ENCODE peak calls at places on chromosomes 6 and 20, in four cellular contexts. One of them, this sample, is unnamed.

GRCh38 chr20:25223179-25223661 is 24.7 kb upstream of the PYGB start:
- DNase-seq in HL-60: no peak
- DNase-seq in GM12891: no peak
- DNase-seq in K562: peak; percentile 39
- DNase-seq in this sample: no peak

GRCh38 chr20:31870703-31871601 is 518 bp downstream of the TTLL9 start:
- DNase-seq in HL-60: no peak
- DNase-seq in GM12891: no peak
- DNase-seq in K562: no peak
- DNase-seq in this sample: no peak

GRCh38 chr6:138569554-138569953 is 70.3 kb upstream of the NHSL1 start:
- DNase-seq in HL-60: no peak
- DNase-seq in GM12891: no peak
- DNase-seq in K562: no peak
- DNase-seq in this sample: no peak

GRCh38 chr6:139779988-139780774 is 405.7 kb upstream of the CITED2 start:
- DNase-seq in HL-60: no peak
- DNase-seq in GM12891: no peak
- DNase-seq in K562: no peak
- DNase-seq in this sample: no peak

GRCh38 chr6:75492769-75493168 is 831 bp downstream of the FILIP1 start:
- DNase-seq in HL-60: no peak
- DNase-seq in GM12891: no peak
- DNase-seq in K562: no peak
- DNase-seq in this sample: peak; percentile 61

GRCh38 chr20:13325033-13325432 is 104.0 kb downstream of the ISM1 start:
- DNase-seq in HL-60: no peak
- DNase-seq in GM12891: no peak
- DNase-seq in K562: peak; percentile 11
- DNase-seq in this sample: no peak

GRCh38 chr20:11553603-11554002 is 364.1 kb upstream of the BTBD3 start:
- DNase-seq in HL-60: peak; percentile 5
- DNase-seq in GM12891: no peak
- DNase-seq in K562: no peak
- DNase-seq in this sample: no peak

GRCh38 chr6:170584954-170585498 is 589 bp upstream of the PDCD2 start:
- DNase-seq in HL-60: no peak
- DNase-seq in GM12891: no peak
- DNase-seq in K562: no peak
- DNase-seq in this sample: no peak

GRCh38 chr6:24139639-24140038 is 13.6 kb downstream of the NRSN1 start:
- DNase-seq in HL-60: no peak
- DNase-seq in GM12891: no peak
- DNase-seq in K562: no peak
- DNase-seq in this sample: no peak

GRCh38 chr20:17844133-17844429 is 124.5 kb downstream of the SNX5 start:
- DNase-seq in HL-60: no peak
- DNase-seq in GM12891: no peak
- DNase-seq in K562: no peak
- DNase-seq in this sample: no peak

GRCh38 chr6:122381494-122382083 is 17.9 kb upstream of the HSF2 start:
- DNase-seq in HL-60: peak; percentile 57
- DNase-seq in GM12891: peak; percentile 15
- DNase-seq in K562: peak; percentile 60
- DNase-seq in this sample: peak; percentile 7

GRCh38 chr20:49104365-49104648 is 58.2 kb downstream of the CSE1L start:
- DNase-seq in HL-60: no peak
- DNase-seq in GM12891: no peak
- DNase-seq in K562: no peak
- DNase-seq in this sample: no peak

GRCh38 chr6:90249458-90249857 is 47.2 kb downstream of the BACH2 start:
- DNase-seq in HL-60: no peak
- DNase-seq in GM12891: no peak
- DNase-seq in K562: no peak
- DNase-seq in this sample: no peak

GRCh38 chr6:98769546-98769945 is 64.8 kb upstream of the POU3F2 start:
- DNase-seq in HL-60: peak; percentile 7
- DNase-seq in GM12891: no peak
- DNase-seq in K562: peak; percentile 19
- DNase-seq in this sample: no peak

GRCh38 chr20:14444106-14444505 is 106.7 kb upstream of the FLRT3 start:
- DNase-seq in HL-60: peak; percentile 75
- DNase-seq in GM12891: no peak
- DNase-seq in K562: no peak
- DNase-seq in this sample: no peak

GRCh38 chr20:44552950-44553908 is 29.1 kb upstream of the PKIG start:
- DNase-seq in HL-60: no peak
- DNase-seq in GM12891: no peak
- DNase-seq in K562: no peak
- DNase-seq in this sample: no peak

GRCh38 chr6:150638765-150639164 is 39.1 kb downstream of the PLEKHG1 start:
- DNase-seq in HL-60: no peak
- DNase-seq in GM12891: no peak
- DNase-seq in K562: no peak
- DNase-seq in this sample: no peak

GRCh38 chr6:68559716-68560115 is 75.4 kb upstream of the ADGRB3 start:
- DNase-seq in HL-60: no peak
- DNase-seq in GM12891: no peak
- DNase-seq in K562: no peak
- DNase-seq in this sample: no peak

DNA sequence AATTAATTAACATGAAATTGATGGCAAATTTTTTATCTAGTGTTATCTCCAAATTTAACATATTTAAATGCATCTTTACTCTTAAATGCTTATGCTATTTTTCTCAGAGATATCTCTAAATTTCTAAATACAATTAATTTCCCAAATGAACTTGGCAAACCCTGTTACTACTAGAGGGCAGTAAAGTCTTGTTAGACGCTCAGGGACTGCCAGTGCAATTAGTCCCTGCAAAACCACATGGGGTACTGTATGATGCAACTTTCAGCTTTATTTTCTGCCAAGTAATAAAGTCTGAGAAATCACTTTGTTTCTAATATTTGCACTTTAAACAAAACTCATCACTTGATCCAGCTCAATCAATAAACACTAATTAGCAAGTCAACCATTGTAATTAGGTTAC is 76.0 kb upstream of the ADGRB3 start:
- DNase-seq in HL-60: no peak
- DNase-seq in GM12891: no peak
- DNase-seq in K562: no peak
- DNase-seq in this sample: no peak
- TF ChIP-seq SPI1 in HL-60: no peak
- TF ChIP-seq SPI1 in GM12891: no peak
- TF ChIP-seq SPI1 in K562: no peak
- TF ChIP-seq SPI1 in this sample: no peak

DNA sequence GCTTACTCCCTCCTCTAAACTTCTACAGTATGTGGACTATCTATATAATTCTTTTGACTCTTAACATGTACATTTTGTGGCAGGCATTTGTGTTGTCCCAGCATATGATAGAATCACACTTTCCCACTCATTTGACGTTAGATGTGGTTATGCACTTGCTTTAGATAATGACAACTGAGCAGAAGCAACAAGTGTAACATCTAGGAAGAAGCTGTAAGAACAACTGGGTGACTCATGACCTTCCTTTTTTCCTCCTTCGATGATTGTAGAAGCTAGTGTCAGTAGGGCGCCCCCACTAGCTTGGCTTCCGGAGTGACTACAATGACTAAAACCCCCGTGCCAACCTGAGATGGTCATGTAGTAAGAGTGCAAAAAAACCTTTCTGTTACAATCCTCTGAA is 74.6 kb upstream of the CEP85L start:
- DNase-seq in HL-60: no peak
- DNase-seq in GM12891: no peak
- DNase-seq in K562: no peak
- DNase-seq in this sample: no peak
- TF ChIP-seq SPI1 in HL-60: no peak
- TF ChIP-seq SPI1 in GM12891: no peak
- TF ChIP-seq SPI1 in K562: no peak
- TF ChIP-seq SPI1 in this sample: no peak

GRCh38 chr20:62549499-62550086 is 73.8 kb upstream of the GATA5 start:
- DNase-seq in HL-60: no peak
- DNase-seq in GM12891: no peak
- DNase-seq in K562: no peak
- DNase-seq in this sample: no peak
- TF ChIP-seq SPI1 in HL-60: no peak
- TF ChIP-seq SPI1 in GM12891: no peak
- TF ChIP-seq SPI1 in K562: no peak
- TF ChIP-seq SPI1 in this sample: no peak

DNA sequence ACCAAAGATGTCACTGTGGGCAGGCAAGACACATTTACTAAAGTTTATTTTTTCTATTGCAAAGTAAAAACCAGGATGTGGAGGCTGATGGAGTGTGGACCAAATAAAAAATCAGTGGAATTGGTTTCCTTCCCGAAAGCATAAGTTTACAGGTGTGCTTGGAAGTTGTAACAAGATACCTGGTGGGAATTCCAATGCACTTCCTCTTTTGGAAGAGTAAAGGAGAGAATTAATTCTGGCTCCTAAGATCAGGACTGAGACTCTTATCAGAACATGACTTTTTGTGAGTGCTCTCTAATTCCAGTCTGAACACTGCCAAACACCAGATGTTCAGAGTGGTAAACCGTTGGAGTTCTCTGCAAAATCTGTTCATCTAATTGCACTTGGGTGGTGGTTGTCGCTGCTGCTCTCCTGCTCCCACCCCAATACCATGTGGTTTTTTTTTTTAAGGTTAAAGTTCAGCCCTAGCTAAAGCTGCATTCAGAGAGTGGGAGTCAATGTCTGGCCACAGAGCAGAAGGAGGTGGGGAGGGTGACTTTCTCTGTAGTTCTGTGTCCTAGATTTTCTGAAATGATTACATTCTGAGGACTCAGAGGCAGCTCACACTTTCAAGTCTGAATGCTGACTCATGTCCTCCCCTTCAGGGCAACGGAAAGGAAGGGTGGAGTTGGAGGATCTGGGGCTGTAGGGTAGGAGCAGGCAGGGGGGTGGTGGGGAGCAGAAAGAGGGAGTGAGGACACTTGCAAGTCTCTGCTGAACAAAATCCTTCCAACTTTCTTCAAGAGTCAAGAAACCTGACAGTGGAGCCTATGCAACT is 275.8 kb upstream of the PRDM1 start:
- DNase-seq in HL-60: peak; percentile 92
- DNase-seq in GM12891: no peak
- DNase-seq in K562: peak; percentile 84
- DNase-seq in this sample: no peak
- TF ChIP-seq SPI1 in HL-60: peak; percentile 65
- TF ChIP-seq SPI1 in GM12891: peak; percentile 50
- TF ChIP-seq SPI1 in K562: peak; percentile 97
- TF ChIP-seq SPI1 in this sample: peak; percentile 64

DNA sequence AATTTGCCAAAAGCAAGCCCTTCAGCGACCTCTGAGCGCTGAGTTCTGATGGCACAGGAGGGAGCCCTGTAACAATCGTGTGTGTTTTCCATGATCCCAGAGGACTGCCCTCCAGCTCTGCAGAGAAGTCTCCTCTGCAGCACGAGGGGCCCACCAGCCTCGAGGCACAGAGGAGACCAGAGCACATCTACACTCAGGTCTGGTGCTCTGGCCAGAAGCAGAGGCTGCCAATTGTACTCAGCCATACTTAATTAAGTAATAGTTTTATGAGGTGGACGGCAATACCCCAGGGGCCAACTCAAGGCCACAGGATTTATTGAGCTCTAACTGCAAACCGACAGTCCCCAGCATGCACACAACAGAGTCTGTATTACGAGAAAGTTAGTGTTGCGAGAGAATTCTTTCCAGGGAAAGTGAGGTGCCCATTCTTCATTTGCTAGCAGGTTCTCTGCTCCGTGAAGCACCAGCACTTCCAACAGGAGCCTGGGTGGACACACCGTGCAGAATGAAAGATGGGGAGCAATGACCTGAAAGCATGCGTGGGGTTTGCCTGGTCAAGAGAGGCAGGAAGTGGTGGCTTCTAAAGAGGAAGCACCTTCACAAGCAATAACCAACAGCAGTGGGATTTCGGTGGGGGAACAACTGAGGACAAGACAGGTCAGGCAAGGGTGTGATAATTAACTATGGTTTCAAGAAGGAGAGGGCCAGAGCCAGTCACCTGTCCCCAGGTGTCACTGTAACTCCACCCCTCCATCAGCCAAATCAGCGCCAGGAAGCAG is 92.8 kb upstream of the FOXC1 start:
- DNase-seq in HL-60: peak; percentile 25
- DNase-seq in GM12891: no peak
- DNase-seq in K562: no peak
- DNase-seq in this sample: no peak
- TF ChIP-seq SPI1 in HL-60: peak; percentile 18
- TF ChIP-seq SPI1 in GM12891: no peak
- TF ChIP-seq SPI1 in K562: no peak
- TF ChIP-seq SPI1 in this sample: no peak

GRCh38 chr20:23095504-23095903 is 9.4 kb upstream of the CD93 start:
- DNase-seq in HL-60: no peak
- DNase-seq in GM12891: no peak
- DNase-seq in K562: no peak
- DNase-seq in this sample: no peak

GRCh38 chr20:23093613-23094012 is 7.5 kb upstream of the CD93 start:
- DNase-seq in HL-60: no peak
- DNase-seq in GM12891: no peak
- DNase-seq in K562: no peak
- DNase-seq in this sample: no peak

GRCh38 chr20:23094927-23095326 is 8.8 kb upstream of the CD93 start:
- DNase-seq in HL-60: no peak
- DNase-seq in GM12891: no peak
- DNase-seq in K562: no peak
- DNase-seq in this sample: no peak

GRCh38 chr20:23092861-23093543 is 6.9 kb upstream of the CD93 start:
- DNase-seq in HL-60: no peak
- DNase-seq in GM12891: no peak
- DNase-seq in K562: no peak
- DNase-seq in this sample: no peak

GRCh38 chr20:23094213-23094896 is 8.2 kb upstream of the CD93 start:
- DNase-seq in HL-60: no peak
- DNase-seq in GM12891: no peak
- DNase-seq in K562: no peak
- DNase-seq in this sample: no peak
- TF ChIP-seq SPI1 in HL-60: no peak
- TF ChIP-seq SPI1 in GM12891: no peak
- TF ChIP-seq SPI1 in K562: no peak
- TF ChIP-seq SPI1 in this sample: no peak

DNA sequence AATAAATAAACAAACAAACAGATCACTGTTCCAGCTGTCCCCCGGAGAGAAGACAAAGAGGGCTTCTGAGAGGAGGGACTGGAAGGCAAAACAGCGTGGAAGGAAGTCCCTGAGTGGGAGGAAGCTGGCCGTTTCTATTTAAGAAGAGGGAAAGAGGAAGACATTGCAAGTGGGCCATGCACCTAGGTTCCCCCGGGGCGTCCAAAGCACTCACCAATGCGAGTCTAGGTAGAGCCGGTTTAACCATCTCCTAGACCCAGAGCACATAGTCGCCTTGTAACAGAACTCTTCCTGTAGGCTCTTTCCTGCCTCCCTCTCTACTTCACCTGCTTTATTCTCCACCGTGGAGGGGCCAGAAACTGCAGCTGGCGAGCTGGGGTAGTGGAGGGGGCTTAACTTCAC is 158.4 kb downstream of the ZDHHC14 start:
- DNase-seq in HL-60: no peak
- DNase-seq in GM12891: no peak
- DNase-seq in K562: no peak
- DNase-seq in this sample: no peak
- TF ChIP-seq SPI1 in HL-60: no peak
- TF ChIP-seq SPI1 in GM12891: no peak
- TF ChIP-seq SPI1 in K562: peak; percentile 2
- TF ChIP-seq SPI1 in this sample: no peak

GRCh38 chr20:61693055-61693600 is 372.6 kb downstream of the TAF4 start:
- DNase-seq in HL-60: no peak
- DNase-seq in GM12891: no peak
- DNase-seq in K562: no peak
- DNase-seq in this sample: no peak
- TF ChIP-seq SPI1 in HL-60: no peak
- TF ChIP-seq SPI1 in GM12891: no peak
- TF ChIP-seq SPI1 in K562: no peak
- TF ChIP-seq SPI1 in this sample: no peak